ENCODE peak calls at places on chromosome 10, in nine cellular contexts. One of them, this sample, is unnamed. For H3K36me3, the result is how much of the 10 kb centered on the place peaks cover.

GRCh38 chr10:45008524-45009161 is 7.9 kb downstream of the ZNF22 start:
- DNase-seq in HCT116: peak
- DNase-seq in Panc1: peak
- DNase-seq in CD8-positive, alpha-beta T cell: peak
- DNase-seq in brain microvascular endothelial cell: peak
- DNase-seq in DND-41: peak
- DNase-seq in BJ: peak
- DNase-seq in suprapubic skin: no peak
- DNase-seq in lower lobe of right lung: no peak
- DNase-seq in this sample: peak

GRCh38 chr10:75304313-75304712 is 68.6 kb upstream of the COMTD1 start:
- DNase-seq in HCT116: no peak
- DNase-seq in Panc1: no peak
- DNase-seq in CD8-positive, alpha-beta T cell: no peak
- DNase-seq in brain microvascular endothelial cell: no peak
- DNase-seq in DND-41: no peak
- DNase-seq in BJ: no peak
- DNase-seq in suprapubic skin: no peak
- DNase-seq in lower lobe of right lung: no peak
- DNase-seq in this sample: no peak

GRCh38 chr10:110861930-110862677 is 9.6 kb upstream of the PDCD4 start:
- DNase-seq in HCT116: no peak
- DNase-seq in Panc1: no peak
- DNase-seq in CD8-positive, alpha-beta T cell: no peak
- DNase-seq in brain microvascular endothelial cell: no peak
- DNase-seq in DND-41: no peak
- DNase-seq in BJ: peak
- DNase-seq in suprapubic skin: no peak
- DNase-seq in lower lobe of right lung: no peak
- DNase-seq in this sample: no peak

GRCh38 chr10:83078160-83078559 is 1061.1 kb upstream of the GHITM start:
- DNase-seq in HCT116: no peak
- DNase-seq in Panc1: no peak
- DNase-seq in CD8-positive, alpha-beta T cell: no peak
- DNase-seq in brain microvascular endothelial cell: no peak
- DNase-seq in DND-41: no peak
- DNase-seq in BJ: no peak
- DNase-seq in suprapubic skin: no peak
- DNase-seq in lower lobe of right lung: no peak
- DNase-seq in this sample: no peak

GRCh38 chr10:35459449-35459847 is 123.1 kb downstream of the CCNY start:
- DNase-seq in HCT116: no peak
- DNase-seq in Panc1: no peak
- DNase-seq in CD8-positive, alpha-beta T cell: no peak
- DNase-seq in brain microvascular endothelial cell: no peak
- DNase-seq in DND-41: no peak
- DNase-seq in BJ: no peak
- DNase-seq in suprapubic skin: no peak
- DNase-seq in lower lobe of right lung: no peak
- DNase-seq in this sample: no peak

GRCh38 chr10:113876461-113876860 is 22.0 kb downstream of the NHLRC2 start:
- DNase-seq in HCT116: no peak
- DNase-seq in Panc1: no peak
- DNase-seq in CD8-positive, alpha-beta T cell: no peak
- DNase-seq in brain microvascular endothelial cell: no peak
- DNase-seq in DND-41: no peak
- DNase-seq in BJ: no peak
- DNase-seq in suprapubic skin: no peak
- DNase-seq in lower lobe of right lung: no peak
- DNase-seq in this sample: no peak

GRCh38 chr10:89421018-89421476 is 6.7 kb downstream of the IFIT5 start:
- DNase-seq in HCT116: no peak
- DNase-seq in Panc1: no peak
- DNase-seq in CD8-positive, alpha-beta T cell: no peak
- DNase-seq in brain microvascular endothelial cell: no peak
- DNase-seq in DND-41: no peak
- DNase-seq in BJ: no peak
- DNase-seq in suprapubic skin: no peak
- DNase-seq in lower lobe of right lung: no peak
- DNase-seq in this sample: no peak

GRCh38 chr10:4221315-4221714 is 436.3 kb upstream of the KLF6 start:
- DNase-seq in HCT116: no peak
- DNase-seq in Panc1: no peak
- DNase-seq in CD8-positive, alpha-beta T cell: no peak
- DNase-seq in brain microvascular endothelial cell: no peak
- DNase-seq in DND-41: no peak
- DNase-seq in BJ: no peak
- DNase-seq in suprapubic skin: no peak
- DNase-seq in lower lobe of right lung: no peak
- DNase-seq in this sample: no peak

GRCh38 chr10:48523212-48523819 is 81.6 kb downstream of the ARHGAP22 start:
- DNase-seq in HCT116: peak
- DNase-seq in Panc1: no peak
- DNase-seq in CD8-positive, alpha-beta T cell: no peak
- DNase-seq in brain microvascular endothelial cell: peak
- DNase-seq in DND-41: no peak
- DNase-seq in BJ: peak
- DNase-seq in suprapubic skin: peak
- DNase-seq in lower lobe of right lung: no peak
- DNase-seq in this sample: no peak

GRCh38 chr10:78973901-78974408 is 94.8 kb upstream of the ZMIZ1 start:
- DNase-seq in HCT116: peak
- DNase-seq in Panc1: peak
- DNase-seq in CD8-positive, alpha-beta T cell: peak
- DNase-seq in brain microvascular endothelial cell: peak
- DNase-seq in DND-41: peak
- DNase-seq in BJ: no peak
- DNase-seq in suprapubic skin: peak
- DNase-seq in lower lobe of right lung: peak
- DNase-seq in this sample: peak

GRCh38 chr10:35218339-35218955 is 91.8 kb downstream of the CREM start:
- DNase-seq in HCT116: peak
- DNase-seq in Panc1: no peak
- DNase-seq in CD8-positive, alpha-beta T cell: peak
- DNase-seq in brain microvascular endothelial cell: peak
- DNase-seq in DND-41: peak
- DNase-seq in BJ: peak
- DNase-seq in suprapubic skin: peak
- DNase-seq in lower lobe of right lung: peak
- DNase-seq in this sample: peak

GRCh38 chr10:44831581-44831980 is 79.6 kb upstream of the TMEM72 start:
- DNase-seq in HCT116: no peak
- DNase-seq in Panc1: no peak
- DNase-seq in CD8-positive, alpha-beta T cell: no peak
- DNase-seq in brain microvascular endothelial cell: no peak
- DNase-seq in DND-41: no peak
- DNase-seq in BJ: no peak
- DNase-seq in suprapubic skin: no peak
- DNase-seq in lower lobe of right lung: no peak
- DNase-seq in this sample: no peak

GRCh38 chr10:86389441-86390193 is 23.0 kb upstream of the GRID1 start:
- DNase-seq in HCT116: no peak
- DNase-seq in Panc1: no peak
- DNase-seq in CD8-positive, alpha-beta T cell: no peak
- DNase-seq in brain microvascular endothelial cell: no peak
- DNase-seq in DND-41: no peak
- DNase-seq in BJ: no peak
- DNase-seq in suprapubic skin: no peak
- DNase-seq in lower lobe of right lung: no peak
- DNase-seq in this sample: peak
- H3K4me3 ChIP-seq in HCT116: no peak
- H3K4me3 ChIP-seq in Panc1: peak
- H3K4me3 ChIP-seq in CD8-positive, alpha-beta T cell: peak
- H3K4me3 ChIP-seq in brain microvascular endothelial cell: peak
- H3K4me3 ChIP-seq in DND-41: no peak
- H3K4me3 ChIP-seq in BJ: peak
- H3K4me3 ChIP-seq in suprapubic skin: peak
- H3K4me3 ChIP-seq in lower lobe of right lung: peak
- H3K4me3 ChIP-seq in this sample: peak

DNA sequence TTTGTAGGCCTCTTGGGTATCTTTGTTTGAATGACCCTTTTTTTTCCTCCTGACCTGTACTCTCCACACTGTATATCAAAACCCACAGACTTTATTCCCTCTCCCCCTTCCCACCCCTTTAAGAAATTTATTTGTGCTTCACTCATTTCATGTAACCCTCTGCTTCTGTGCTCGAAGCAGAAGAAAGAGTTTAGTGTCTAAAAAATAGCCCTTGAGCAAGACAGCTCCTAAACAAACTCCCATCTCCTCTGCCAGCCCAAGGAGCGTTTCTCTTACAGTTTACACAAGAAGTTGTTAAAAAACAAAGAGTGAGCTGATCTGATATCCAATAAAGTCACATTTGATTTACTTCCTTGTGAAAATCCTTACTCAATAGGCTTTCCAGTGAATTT is 141.3 kb downstream of the BAMBI start:
- DNase-seq in HCT116: no peak
- DNase-seq in Panc1: no peak
- DNase-seq in CD8-positive, alpha-beta T cell: no peak
- DNase-seq in brain microvascular endothelial cell: no peak
- DNase-seq in DND-41: no peak
- DNase-seq in BJ: no peak
- DNase-seq in suprapubic skin: no peak
- DNase-seq in lower lobe of right lung: no peak
- DNase-seq in this sample: no peak
- TF ChIP-seq CTCF in HCT116: no peak
- TF ChIP-seq CTCF in Panc1: no peak
- TF ChIP-seq CTCF in CD8-positive, alpha-beta T cell: no peak
- TF ChIP-seq CTCF in brain microvascular endothelial cell: no peak
- TF ChIP-seq CTCF in DND-41: no peak
- TF ChIP-seq CTCF in BJ: no peak
- TF ChIP-seq CTCF in suprapubic skin: no peak
- TF ChIP-seq CTCF in lower lobe of right lung: no peak
- TF ChIP-seq CTCF in this sample: no peak

GRCh38 chr10:28664369-28664740 is 13.0 kb upstream of the BAMBI start:
- DNase-seq in HCT116: no peak
- DNase-seq in Panc1: no peak
- DNase-seq in CD8-positive, alpha-beta T cell: no peak
- DNase-seq in brain microvascular endothelial cell: peak
- DNase-seq in DND-41: no peak
- DNase-seq in BJ: no peak
- DNase-seq in suprapubic skin: no peak
- DNase-seq in lower lobe of right lung: no peak
- DNase-seq in this sample: no peak

GRCh38 chr10:28663576-28664368 is 13.5 kb upstream of the BAMBI start:
- DNase-seq in HCT116: peak
- DNase-seq in Panc1: peak
- DNase-seq in CD8-positive, alpha-beta T cell: peak
- DNase-seq in brain microvascular endothelial cell: peak
- DNase-seq in DND-41: peak
- DNase-seq in BJ: no peak
- DNase-seq in suprapubic skin: peak
- DNase-seq in lower lobe of right lung: peak
- DNase-seq in this sample: no peak

GRCh38 chr10:28666751-28667467 is 10.4 kb upstream of the BAMBI start:
- DNase-seq in HCT116: no peak
- DNase-seq in Panc1: no peak
- DNase-seq in CD8-positive, alpha-beta T cell: no peak
- DNase-seq in brain microvascular endothelial cell: no peak
- DNase-seq in DND-41: no peak
- DNase-seq in BJ: no peak
- DNase-seq in suprapubic skin: no peak
- DNase-seq in lower lobe of right lung: no peak
- DNase-seq in this sample: no peak

GRCh38 chr10:28661035-28661434 is 16.3 kb upstream of the BAMBI start:
- DNase-seq in HCT116: no peak
- DNase-seq in Panc1: no peak
- DNase-seq in CD8-positive, alpha-beta T cell: no peak
- DNase-seq in brain microvascular endothelial cell: peak
- DNase-seq in DND-41: no peak
- DNase-seq in BJ: peak
- DNase-seq in suprapubic skin: no peak
- DNase-seq in lower lobe of right lung: no peak
- DNase-seq in this sample: no peak
- H3K36me3 ChIP-seq in HCT116: under half
- H3K36me3 ChIP-seq in Panc1: under half
- H3K36me3 ChIP-seq in CD8-positive, alpha-beta T cell: under half
- H3K36me3 ChIP-seq in brain microvascular endothelial cell: under half
- H3K36me3 ChIP-seq in DND-41: under half
- H3K36me3 ChIP-seq in BJ: under half
- H3K36me3 ChIP-seq in suprapubic skin: under half
- H3K36me3 ChIP-seq in lower lobe of right lung: under half
- H3K36me3 ChIP-seq in this sample: under half

GRCh38 chr10:62093863-62094291 is 174.8 kb downstream of the RTKN2 start:
- DNase-seq in HCT116: no peak
- DNase-seq in Panc1: no peak
- DNase-seq in CD8-positive, alpha-beta T cell: no peak
- DNase-seq in brain microvascular endothelial cell: peak
- DNase-seq in DND-41: no peak
- DNase-seq in BJ: peak
- DNase-seq in suprapubic skin: no peak
- DNase-seq in lower lobe of right lung: no peak
- DNase-seq in this sample: no peak
- H3K4me3 ChIP-seq in HCT116: no peak
- H3K4me3 ChIP-seq in Panc1: no peak
- H3K4me3 ChIP-seq in CD8-positive, alpha-beta T cell: no peak
- H3K4me3 ChIP-seq in brain microvascular endothelial cell: no peak
- H3K4me3 ChIP-seq in DND-41: no peak
- H3K4me3 ChIP-seq in BJ: no peak
- H3K4me3 ChIP-seq in suprapubic skin: no peak
- H3K4me3 ChIP-seq in lower lobe of right lung: no peak
- H3K4me3 ChIP-seq in this sample: no peak

DNA sequence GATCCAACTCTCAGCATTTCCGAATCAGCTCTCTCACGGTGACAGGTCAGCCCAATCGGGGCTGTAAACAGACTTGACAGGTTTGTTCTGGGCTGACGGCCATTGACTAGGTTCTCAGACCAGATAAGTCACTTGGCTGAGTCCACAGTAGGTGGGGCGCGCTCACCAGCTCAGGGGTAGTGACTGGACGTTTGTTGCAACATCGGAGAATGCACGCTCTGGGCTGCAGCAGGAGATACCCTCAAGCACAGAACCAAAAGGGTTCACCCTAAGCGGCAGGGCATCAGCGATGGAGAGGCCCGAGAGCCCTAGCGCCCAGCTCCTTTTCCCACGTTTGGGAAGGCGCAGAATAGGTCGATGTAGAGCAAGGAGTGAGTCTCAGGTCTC is 1.8 kb downstream of the KLLN start:
- DNase-seq in HCT116: no peak
- DNase-seq in Panc1: no peak
- DNase-seq in CD8-positive, alpha-beta T cell: no peak
- DNase-seq in brain microvascular endothelial cell: peak
- DNase-seq in DND-41: peak
- DNase-seq in BJ: no peak
- DNase-seq in suprapubic skin: peak
- DNase-seq in lower lobe of right lung: peak
- DNase-seq in this sample: no peak
- TF ChIP-seq CTCF in HCT116: no peak
- TF ChIP-seq CTCF in Panc1: peak
- TF ChIP-seq CTCF in CD8-positive, alpha-beta T cell: no peak
- TF ChIP-seq CTCF in brain microvascular endothelial cell: peak
- TF ChIP-seq CTCF in DND-41: no peak
- TF ChIP-seq CTCF in BJ: peak
- TF ChIP-seq CTCF in suprapubic skin: no peak
- TF ChIP-seq CTCF in lower lobe of right lung: no peak
- TF ChIP-seq CTCF in this sample: peak

GRCh38 chr10:101511938-101512337 is 76.1 kb downstream of the POLL start:
- DNase-seq in HCT116: no peak
- DNase-seq in Panc1: no peak
- DNase-seq in CD8-positive, alpha-beta T cell: no peak
- DNase-seq in brain microvascular endothelial cell: no peak
- DNase-seq in DND-41: no peak
- DNase-seq in BJ: no peak
- DNase-seq in suprapubic skin: no peak
- DNase-seq in lower lobe of right lung: no peak
- DNase-seq in this sample: no peak
- H3K36me3 ChIP-seq in HCT116: under half
- H3K36me3 ChIP-seq in Panc1: under half
- H3K36me3 ChIP-seq in CD8-positive, alpha-beta T cell: under half
- H3K36me3 ChIP-seq in brain microvascular endothelial cell: under half
- H3K36me3 ChIP-seq in DND-41: under half
- H3K36me3 ChIP-seq in BJ: under half
- H3K36me3 ChIP-seq in suprapubic skin: under half
- H3K36me3 ChIP-seq in lower lobe of right lung: under half
- H3K36me3 ChIP-seq in this sample: under half

GRCh38 chr10:132942740-132943554 is 577 bp upstream of the CFAP46 start:
- DNase-seq in HCT116: no peak
- DNase-seq in Panc1: no peak
- DNase-seq in CD8-positive, alpha-beta T cell: no peak
- DNase-seq in brain microvascular endothelial cell: no peak
- DNase-seq in DND-41: no peak
- DNase-seq in BJ: no peak
- DNase-seq in suprapubic skin: no peak
- DNase-seq in lower lobe of right lung: no peak
- DNase-seq in this sample: no peak
- H3K4me3 ChIP-seq in HCT116: peak
- H3K4me3 ChIP-seq in Panc1: peak
- H3K4me3 ChIP-seq in CD8-positive, alpha-beta T cell: no peak
- H3K4me3 ChIP-seq in brain microvascular endothelial cell: peak
- H3K4me3 ChIP-seq in DND-41: no peak
- H3K4me3 ChIP-seq in BJ: peak
- H3K4me3 ChIP-seq in suprapubic skin: peak
- H3K4me3 ChIP-seq in lower lobe of right lung: peak
- H3K4me3 ChIP-seq in this sample: peak